ENCODE peak calls at places on chromosomes 2 and 18, in six cellular contexts. I is stimulated activated CD4-positive, alpha-beta T cell treated with anti-CD3 and anti-CD28 coated beads, Interleukin-1b, Interleukin-23, amount 100 ng/mL, for 48 hours; G is mucosa of descending colon; U is HT-29; B is neuronal stem cell; Z is PC-9. F is an unnamed sample.

GRCh38 chr2:9001229-9001628 is 2.3 kb downstream of the MBOAT2 start:
- DNase-seq in I (no peak), G (no peak), U (peak), B (no peak), Z (peak), F (peak)

GRCh38 chr18:78738076-78738690 is 241.4 kb upstream of the SALL3 start:
- DNase-seq in I (no peak), G (no peak), U (no peak), B (no peak), Z (no peak), F (no peak)

GRCh38 chr2:40095003-40095402 is 315.9 kb upstream of the THUMPD2 start:
- DNase-seq in I (no peak), G (no peak), U (peak), B (no peak), Z (no peak), F (peak)

GRCh38 chr2:221635949-221636348 is 63.8 kb upstream of the EPHA4 start:
- DNase-seq in I (no peak), G (no peak), U (peak), B (no peak), Z (no peak), F (peak)

GRCh38 chr18:52069201-52069600 is 270.8 kb upstream of the DCC start:
- DNase-seq in I (no peak), G (no peak), U (no peak), B (no peak), Z (no peak), F (no peak)

GRCh38 chr2:100391735-100392515 is 25.5 kb downstream of the CHST10 start:
- DNase-seq in I (no peak), G (no peak), U (no peak), B (no peak), Z (no peak), F (no peak)

GRCh38 chr2:201126308-201127127 is 10.6 kb downstream of the CFLAR start:
- DNase-seq in I (no peak), G (no peak), U (no peak), B (no peak), Z (no peak), F (peak)

GRCh38 chr2:197265931-197266330 is 44.6 kb downstream of the ANKRD44 start:
- DNase-seq in I (no peak), G (no peak), U (no peak), B (no peak), Z (no peak), F (no peak)

GRCh38 chr18:24274822-24275221 is 122.8 kb downstream of the OSBPL1A start:
- DNase-seq in I (no peak), G (no peak), U (no peak), B (no peak), Z (no peak), F (no peak)

GRCh38 chr2:223997938-223998337 is 40.7 kb downstream of the MRPL44 start:
- DNase-seq in I (no peak), G (no peak), U (no peak), B (no peak), Z (no peak), F (peak)